ENCODE peak calls at places on chromosomes 3 and 15, in four cellular contexts. R is K562, V is A549, J is GM12878. E is an unnamed sample.

GRCh38 chr15:74174966-74175270 is 1.4 kb downstream of the ISLR start:
- DNase-seq in R (no peak), J (no peak), V (no peak), E (no peak)

GRCh38 chr3:117160176-117160575 is 450.6 kb downstream of the TUSC7 start:
- DNase-seq in V (no peak), J (no peak), R (no peak), E (no peak)

GRCh38 chr15:40909662-40910625 is 15.7 kb downstream of the VPS18 start:
- DNase-seq in R (no peak), J (no peak), V (no peak), E (peak)

GRCh38 chr15:96171271-96171739 is 159.2 kb upstream of the NR2F2 start:
- DNase-seq in V (peak), R (no peak), J (no peak), E (peak)

GRCh38 chr3:123620338-123620737 is 35.5 kb upstream of the HACD2 start:
- DNase-seq in V (no peak), J (no peak), R (no peak), E (peak)

GRCh38 chr3:34008191-34008590 is 209.8 kb downstream of the PDCD6IP start:
- DNase-seq in J (no peak), V (no peak), R (no peak), E (no peak)

GRCh38 chr3:172454180-172454579 is 5.9 kb upstream of the GHSR start:
- DNase-seq in R (no peak), V (no peak), J (no peak), E (no peak)

GRCh38 chr3:117844676-117845075 is 1135.1 kb downstream of the TUSC7 start:
- DNase-seq in J (no peak), R (no peak), V (no peak), E (no peak)

GRCh38 chr3:184637705-184638104 is 74.2 kb downstream of the MAGEF1 start:
- DNase-seq in V (no peak), J (no peak), R (no peak), E (no peak)

GRCh38 chr3:55880357-55880756 is 393.3 kb upstream of the WNT5A start:
- DNase-seq in R (no peak), V (no peak), J (no peak), E (no peak)

GRCh38 chr15:81752149-81752942 is 293.5 kb downstream of the MEX3B start:
- DNase-seq in V (no peak), J (no peak), R (no peak), E (no peak)

GRCh38 chr3:185270262-185270955 is 16.6 kb upstream of the EHHADH start:
- DNase-seq in R (peak), V (peak), J (no peak), E (peak)

GRCh38 chr15:101641894-101642293 is 10.3 kb downstream of the TM2D3 start:
- DNase-seq in J (peak), R (no peak), V (no peak), E (no peak)

GRCh38 chr15:39720721-39721611 is 61.7 kb downstream of the FSIP1 start:
- DNase-seq in J (no peak), V (no peak), R (no peak), E (no peak)

GRCh38 chr15:64923546-64923945 is 11.8 kb downstream of the ANKDD1A start:
- DNase-seq in R (no peak), J (no peak), V (no peak), E (no peak)

DNA sequence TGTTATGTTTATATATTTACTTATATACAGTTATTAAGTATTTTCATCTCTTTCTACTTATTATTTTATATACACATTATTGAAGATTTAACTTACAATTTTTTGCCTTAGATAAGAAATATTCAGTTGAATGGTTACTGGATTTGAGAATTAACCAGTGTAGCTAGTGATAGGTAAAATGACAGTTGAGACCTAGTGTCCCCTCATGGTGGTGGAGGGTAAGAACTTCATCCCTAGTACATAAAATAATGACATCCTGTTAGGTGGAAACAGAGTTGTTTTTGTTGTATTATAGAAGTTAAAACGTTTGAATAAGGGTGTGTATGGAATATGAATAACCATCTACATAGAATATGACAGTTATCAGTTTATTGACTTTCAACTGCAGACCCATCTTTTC is 1152.4 kb upstream of the ALCAM start:
- DNase-seq in V (no peak), R (no peak), J (no peak), E (no peak)
- TF ChIP-seq CHD4 in V (no peak), R (no peak), J (no peak), E (no peak)

DNA sequence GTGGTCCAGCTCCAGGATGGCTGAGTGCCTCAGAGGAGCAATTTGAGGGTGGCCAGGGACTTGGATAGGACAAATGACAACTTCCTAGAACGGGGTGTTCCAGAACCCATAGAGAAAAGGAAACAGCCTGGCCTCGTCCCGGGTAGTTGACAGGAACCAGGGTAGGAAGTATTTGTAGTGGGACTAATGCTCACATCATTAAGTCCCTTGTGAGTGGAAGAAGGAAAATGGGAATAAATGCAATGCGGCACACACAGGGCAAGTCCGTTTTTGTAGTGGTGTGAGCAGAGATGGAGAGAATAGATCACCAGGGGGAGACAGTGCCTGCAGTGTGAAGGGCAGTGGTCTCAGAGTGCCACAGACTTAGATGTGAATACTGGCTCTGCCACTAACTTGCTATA is 19.6 kb downstream of the TIMP4 start:
- DNase-seq in R (no peak), V (peak), J (no peak), E (peak)
- TF ChIP-seq KDM1A in R (no peak), V (no peak), J (no peak), E (no peak)

GRCh38 chr3:134341391-134341790 is 32.9 kb downstream of the AMOTL2 start:
- DNase-seq in J (no peak), V (no peak), R (no peak), E (no peak)
- TF ChIP-seq CHD4 in J (no peak), V (no peak), R (no peak), E (no peak)

GRCh38 chr15:44836094-44836493 is 99.8 kb downstream of the TRIM69 start:
- DNase-seq in R (no peak), J (no peak), V (no peak), E (peak)

GRCh38 chr15:44832068-44832467 is 95.7 kb downstream of the TRIM69 start:
- DNase-seq in J (no peak), R (no peak), V (no peak), E (no peak)
- TF ChIP-seq KDM1A in J (no peak), R (no peak), V (no peak), E (no peak)

GRCh38 chr15:61654918-61655317 is 405.3 kb downstream of the VPS13C start:
- DNase-seq in J (no peak), R (no peak), V (no peak), E (no peak)

GRCh38 chr15:61651267-61651666 is 409.0 kb downstream of the VPS13C start:
- DNase-seq in J (no peak), R (no peak), V (no peak), E (no peak)

GRCh38 chr15:61655881-61656280 is 404.4 kb downstream of the VPS13C start:
- DNase-seq in R (no peak), V (no peak), J (no peak), E (no peak)

GRCh38 chr15:61654004-61654740 is 406.1 kb downstream of the VPS13C start:
- DNase-seq in J (no peak), V (no peak), R (no peak), E (no peak)

GRCh38 chr15:61653110-61653509 is 407.1 kb downstream of the VPS13C start:
- DNase-seq in V (no peak), R (no peak), J (no peak), E (no peak)
- TF ChIP-seq CHD4 in V (no peak), R (no peak), J (no peak), E (no peak)

DNA sequence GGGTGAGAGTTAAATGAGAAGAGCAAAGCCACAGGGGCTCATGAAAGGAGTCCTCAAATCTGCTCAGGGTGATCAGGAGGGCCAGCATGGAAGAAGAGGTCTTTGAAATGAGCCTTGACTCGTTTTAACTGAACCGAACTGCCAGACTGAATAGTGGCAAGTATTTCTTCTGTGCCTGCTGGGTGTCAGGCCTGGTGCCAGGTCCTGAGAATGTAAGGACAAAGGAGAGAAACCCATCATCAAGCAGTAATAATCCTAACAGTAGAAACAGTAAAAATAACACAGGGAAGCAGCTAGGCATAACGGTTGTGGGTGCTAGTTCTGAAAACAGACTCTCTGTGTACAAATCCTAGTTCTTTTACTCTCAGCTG is 40.4 kb upstream of the SMAD3 start:
- DNase-seq in J (no peak), V (no peak), R (no peak), E (no peak)
- TF ChIP-seq KDM1A in J (no peak), V (no peak), R (no peak), E (no peak)

GRCh38 chr3:45042162-45042561 is 16.1 kb downstream of the CLEC3B start:
- DNase-seq in J (no peak), R (no peak), V (no peak), E (no peak)
- TF ChIP-seq CHD4 in J (no peak), R (no peak), V (no peak), E (no peak)

GRCh38 chr3:127052121-127052561 is 69.2 kb downstream of the PLXNA1 start:
- DNase-seq in R (no peak), V (no peak), J (no peak), E (no peak)
- TF ChIP-seq KDM1A in R (no peak), V (no peak), J (no peak), E (no peak)

E was measured in HepG2.